ENCODE peak calls at places on chromosomes 12 and 14, in seven cellular contexts. N, I, W, U, O, T and J are unnamed samples.
A peak's percentile ranks its signal among the peaks of the same experiment; 100 is the strongest.

GRCh38 chr12:47838286-47838931 is 18.7 kb upstream of the HDAC7 start:
- DNase-seq in N (no peak), I (no peak), W (peak; percentile 69), O (no peak), T (no peak), U (no peak), J (no peak)

GRCh38 chr12:56990648-56991318 is 15.6 kb downstream of the ZBTB39 start:
- DNase-seq in U (no peak), I (no peak), O (no peak), T (no peak), W (no peak), N (no peak), J (no peak)

GRCh38 chr12:102769323-102769916 is 147.6 kb downstream of the PAH start:
- DNase-seq in N (peak; percentile 79), T (peak; percentile 39), W (peak; percentile 68), U (no peak), I (peak; percentile 37), O (peak; percentile 23), J (peak; percentile 43)

GRCh38 chr14:49549881-49550280 is 36.3 kb downstream of the RPS29 start:
- DNase-seq in O (no peak), U (no peak), W (peak; percentile 73), N (no peak), I (no peak), T (no peak), J (peak; percentile 59)

GRCh38 chr14:70988452-70988851 is 81.2 kb downstream of the PCNX1 start:
- DNase-seq in T (no peak), U (no peak), N (no peak), W (peak; percentile 8), I (no peak), O (no peak), J (no peak)

GRCh38 chr12:64522316-64522715 is 70.4 kb downstream of the TBK1 start:
- DNase-seq in N (no peak), O (no peak), U (no peak), I (no peak), W (no peak), T (no peak), J (peak; percentile 8)

GRCh38 chr12:8527250-8528130 is 13.2 kb downstream of the CLEC4E start:
- DNase-seq in N (no peak), W (peak; percentile 57), O (no peak), U (no peak), T (no peak), I (no peak), J (no peak)

GRCh38 chr12:18837025-18837424 is 99.1 kb downstream of the CAPZA3 start:
- DNase-seq in W (no peak), U (no peak), T (no peak), I (no peak), O (no peak), N (no peak), J (no peak)

GRCh38 chr12:127531561-127531960 is 735.4 kb upstream of the TMEM132C start:
- DNase-seq in T (no peak), U (no peak), I (no peak), O (no peak), W (peak; percentile 12), N (no peak), J (no peak)

GRCh38 chr12:93668919-93669418 is 8.2 kb upstream of the CRADD start:
- DNase-seq in O (no peak), U (no peak), I (no peak), N (no peak), T (no peak), W (no peak), J (no peak)

GRCh38 chr12:48198619-48198973 is 4.5 kb downstream of the OR10AD1 start:
- DNase-seq in W (no peak), T (peak; percentile 65), U (no peak), O (peak; percentile 53), I (no peak), N (peak; percentile 61), J (no peak)

GRCh38 chr12:124567035-124567672 is at the start of gene NCOR2:
- DNase-seq in N (no peak), T (peak; percentile 51), W (peak; percentile 85), O (no peak), U (no peak), I (no peak), J (no peak)

GRCh38 chr14:100616854-100617714 is 29.9 kb upstream of the BEGAIN start:
- DNase-seq in T (no peak), I (no peak), N (no peak), U (no peak), O (no peak), W (no peak), J (no peak)

GRCh38 chr12:105814283-105814682 is 324.5 kb downstream of the NUAK1 start:
- DNase-seq in T (no peak), O (no peak), W (peak; percentile 66), U (no peak), N (no peak), I (no peak), J (no peak)

GRCh38 chr14:94062344-94062904 is 18.6 kb downstream of the DDX24 start:
- DNase-seq in W (no peak), N (no peak), O (no peak), T (no peak), U (no peak), I (no peak), J (peak; percentile 86)

GRCh38 chr14:102775855-102776760 is 1.1 kb upstream of the TRAF3 start:
- DNase-seq in I (no peak), W (no peak), U (no peak), T (peak; percentile 23), N (no peak), O (no peak), J (peak; percentile 62)

GRCh38 chr14:102770147-102770909 is 6.9 kb upstream of the TRAF3 start:
- DNase-seq in I (no peak), W (no peak), U (no peak), O (no peak), T (no peak), N (no peak), J (no peak)

GRCh38 chr14:102770910-102771543 is 6.2 kb upstream of the TRAF3 start:
- DNase-seq in I (no peak), N (no peak), U (no peak), W (no peak), T (no peak), O (no peak), J (no peak)

GRCh38 chr14:102774391-102775153 is 2.7 kb upstream of the TRAF3 start:
- DNase-seq in U (no peak), T (no peak), O (no peak), I (no peak), N (peak; percentile 68), W (peak; percentile 78), J (peak; percentile 75)

DNA sequence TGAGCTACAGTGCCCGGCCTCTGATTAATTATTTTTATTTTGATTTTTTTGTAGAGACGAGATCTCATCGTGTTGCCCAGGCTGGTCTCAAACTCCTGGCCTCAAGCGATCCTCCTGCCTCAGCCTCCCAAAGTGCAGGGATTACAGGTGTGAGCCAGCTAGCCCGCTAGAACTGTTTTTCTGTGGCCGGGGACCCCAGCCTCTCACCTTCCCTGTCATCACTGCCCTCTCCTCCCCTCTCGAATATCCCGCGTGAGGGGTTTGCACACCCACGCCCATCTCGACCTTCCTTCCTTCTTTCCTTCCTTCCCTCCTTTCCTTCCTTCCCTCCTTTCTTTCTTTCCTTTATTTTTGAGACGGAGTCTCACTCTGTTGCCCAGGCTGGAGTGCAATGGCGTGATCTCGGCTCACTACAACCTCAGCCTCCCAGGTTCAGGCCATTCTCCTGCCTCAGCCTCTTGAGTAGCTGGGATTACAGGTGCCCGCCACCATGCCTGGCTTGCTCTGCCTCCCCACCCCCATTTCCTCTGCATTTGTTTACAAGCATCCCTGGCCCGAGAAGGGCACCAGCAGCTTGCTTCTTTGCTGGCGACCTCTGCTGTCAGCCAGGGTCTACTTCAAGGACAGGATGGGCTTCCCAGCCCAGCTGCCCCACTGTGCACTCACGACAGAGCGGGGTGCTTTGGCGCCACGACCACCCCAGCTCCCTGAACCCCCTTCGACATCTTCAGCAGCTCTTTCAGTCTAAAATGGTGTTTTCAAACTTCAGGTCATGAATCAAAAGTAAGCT is 4.3 kb upstream of the TRAF3 start:
- DNase-seq in T (no peak), I (no peak), U (no peak), W (peak; percentile 45), N (no peak), O (no peak), J (no peak)
- TF ChIP-seq CTCF in T (no peak), I (no peak), U (no peak), W (peak; percentile 40), N (no peak), O (no peak), J (no peak)

GRCh38 chr12:76866726-76867125 is 12.1 kb downstream of the CSRP2 start:
- DNase-seq in I (no peak), U (no peak), O (no peak), N (no peak), W (peak; percentile 77), T (no peak), J (no peak)
- H3K4me3 ChIP-seq in I (no peak overlapping the region), U (peak overlapping the region; percentile 11), O (no peak overlapping the region), N (no peak overlapping the region), W (peak overlapping the region; percentile 26), T (no peak overlapping the region), J (no peak overlapping the region)

GRCh38 chr12:131381716-131382430 is 329.0 kb upstream of the SFSWAP start:
- DNase-seq in U (no peak), I (no peak), T (no peak), O (no peak), W (no peak), N (no peak), J (no peak)

GRCh38 chr12:131379758-131380157 is 331.1 kb upstream of the SFSWAP start:
- DNase-seq in W (peak; percentile 66), O (no peak), N (no peak), U (no peak), T (no peak), I (no peak), J (no peak)

GRCh38 chr12:131380220-131380957 is 330.5 kb upstream of the SFSWAP start:
- DNase-seq in N (no peak), W (peak; percentile 31), I (no peak), U (no peak), O (no peak), T (no peak), J (no peak)

GRCh38 chr12:131378861-131379665 is 331.8 kb upstream of the SFSWAP start:
- DNase-seq in N (no peak), I (no peak), W (no peak), T (no peak), U (no peak), O (no peak), J (no peak)

DNA sequence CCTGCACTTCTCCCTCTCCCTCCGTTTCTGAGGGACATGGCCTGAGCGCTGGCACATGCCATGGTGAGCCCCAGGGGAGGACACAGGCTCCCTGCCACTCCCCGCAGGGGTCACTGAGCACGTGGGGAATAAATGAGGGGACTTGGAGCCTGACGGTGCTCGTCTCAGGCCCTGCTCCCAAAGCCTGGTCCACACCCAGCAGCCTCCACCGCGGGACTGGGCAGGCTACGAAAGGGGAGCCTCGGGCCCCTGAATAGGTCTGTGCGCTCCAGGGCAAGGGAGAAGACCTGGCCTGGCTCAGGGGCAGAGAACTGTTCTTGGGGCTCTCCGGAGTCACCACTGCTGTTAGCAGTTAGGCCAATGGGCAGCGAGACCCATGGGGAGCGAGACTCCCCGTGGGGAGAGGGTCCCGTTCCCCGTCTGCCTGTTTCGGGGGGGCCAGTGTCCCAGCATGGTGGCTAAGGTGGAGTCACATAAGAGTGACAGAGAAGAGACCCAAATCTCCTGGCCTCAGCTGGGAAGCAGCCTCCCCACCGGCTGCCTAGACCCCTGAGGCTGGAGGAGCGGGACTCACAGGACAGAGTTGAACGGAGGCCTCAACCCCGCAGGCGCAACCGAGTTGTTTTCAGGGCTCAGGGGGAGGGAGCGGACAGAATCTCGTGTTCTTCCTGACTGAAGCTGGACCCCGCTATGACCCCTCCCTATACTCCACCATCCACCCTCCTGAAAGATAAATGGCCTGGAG is 329.8 kb upstream of the SFSWAP start:
- DNase-seq in O (no peak), I (no peak), T (no peak), N (no peak), W (peak; percentile 34), U (no peak), J (no peak)
- H3K27me3 ChIP-seq in O (peaks cover 90% of the 10 kb centered on the region), I (peaks cover 4% of the 10 kb centered on the region), T (peaks cover 18% of the 10 kb centered on the region), N (peaks cover 4% of the 10 kb centered on the region), W (no peaks in the 10 kb centered on the region), U (no peaks in the 10 kb centered on the region), J (no peaks in the 10 kb centered on the region)

GRCh38 chr14:68921666-68922065 is 57.4 kb downstream of the ACTN1 start:
- DNase-seq in U (no peak), O (no peak), T (no peak), N (no peak), W (no peak), I (no peak), J (no peak)
- TF ChIP-seq CTCF in U (no peak), O (no peak), T (no peak), N (no peak), W (no peak), I (no peak), J (no peak)